ENCODE peak calls at places on chromosomes 1 and 21, in six cellular contexts. One of them, this sample, is unnamed.

GRCh38 chr1:179493323-179493722 is 82.4 kb downstream of the NPHS2 start:
- DNase-seq in endodermal cell: no peak
- DNase-seq in HTR-8/SVneo: no peak
- DNase-seq in omental fat pad: no peak
- DNase-seq in head of caudate nucleus: no peak
- DNase-seq in NCI-H1694: no peak
- DNase-seq in this sample: no peak

GRCh38 chr1:115194571-115194970 is 105.3 kb upstream of the TSPAN2 start:
- DNase-seq in omental fat pad: no peak
- DNase-seq in head of caudate nucleus: no peak
- DNase-seq in endodermal cell: no peak
- DNase-seq in HTR-8/SVneo: no peak
- DNase-seq in NCI-H1694: no peak
- DNase-seq in this sample: no peak

GRCh38 chr1:87718241-87718950 is 389.7 kb downstream of the LMO4 start:
- DNase-seq in NCI-H1694: no peak
- DNase-seq in endodermal cell: no peak
- DNase-seq in omental fat pad: no peak
- DNase-seq in HTR-8/SVneo: no peak
- DNase-seq in head of caudate nucleus: no peak
- DNase-seq in this sample: no peak

GRCh38 chr1:165828581-165829329 is 1.3 kb downstream of the UCK2 start:
- DNase-seq in head of caudate nucleus: peak
- DNase-seq in NCI-H1694: peak
- DNase-seq in HTR-8/SVneo: peak
- DNase-seq in omental fat pad: no peak
- DNase-seq in endodermal cell: peak
- DNase-seq in this sample: peak

GRCh38 chr1:64917328-64917861 is 49.0 kb downstream of the JAK1 start:
- DNase-seq in HTR-8/SVneo: peak
- DNase-seq in endodermal cell: peak
- DNase-seq in omental fat pad: peak
- DNase-seq in NCI-H1694: no peak
- DNase-seq in head of caudate nucleus: no peak
- DNase-seq in this sample: no peak

GRCh38 chr1:23801338-23801748 is 789 bp upstream of the GALE start:
- DNase-seq in omental fat pad: no peak
- DNase-seq in head of caudate nucleus: no peak
- DNase-seq in NCI-H1694: no peak
- DNase-seq in endodermal cell: no peak
- DNase-seq in HTR-8/SVneo: no peak
- DNase-seq in this sample: no peak

GRCh38 chr1:178011101-178011828 is 41.4 kb upstream of the SEC16B start:
- DNase-seq in omental fat pad: no peak
- DNase-seq in head of caudate nucleus: no peak
- DNase-seq in NCI-H1694: no peak
- DNase-seq in HTR-8/SVneo: peak
- DNase-seq in endodermal cell: no peak
- DNase-seq in this sample: no peak

GRCh38 chr1:47180603-47181094 is 9.2 kb downstream of the PDZK1IP1 start:
- DNase-seq in endodermal cell: no peak
- DNase-seq in omental fat pad: no peak
- DNase-seq in NCI-H1694: no peak
- DNase-seq in head of caudate nucleus: no peak
- DNase-seq in HTR-8/SVneo: no peak
- DNase-seq in this sample: no peak

GRCh38 chr1:43779266-43779665 is 71.9 kb downstream of the ST3GAL3 start:
- DNase-seq in omental fat pad: no peak
- DNase-seq in endodermal cell: no peak
- DNase-seq in head of caudate nucleus: no peak
- DNase-seq in HTR-8/SVneo: no peak
- DNase-seq in NCI-H1694: no peak
- DNase-seq in this sample: no peak

GRCh38 chr1:167517535-167518330 is 596 bp downstream of the CD247 start:
- DNase-seq in endodermal cell: no peak
- DNase-seq in head of caudate nucleus: no peak
- DNase-seq in NCI-H1694: no peak
- DNase-seq in omental fat pad: no peak
- DNase-seq in HTR-8/SVneo: no peak
- DNase-seq in this sample: no peak

GRCh38 chr21:40204956-40205355 is 337.7 kb downstream of the PCP4 start:
- DNase-seq in omental fat pad: no peak
- DNase-seq in endodermal cell: no peak
- DNase-seq in NCI-H1694: peak
- DNase-seq in HTR-8/SVneo: no peak
- DNase-seq in head of caudate nucleus: no peak
- DNase-seq in this sample: no peak

GRCh38 chr21:42164064-42164789 is 54.7 kb upstream of the ABCG1 start:
- DNase-seq in NCI-H1694: no peak
- DNase-seq in endodermal cell: peak
- DNase-seq in head of caudate nucleus: peak
- DNase-seq in omental fat pad: no peak
- DNase-seq in HTR-8/SVneo: peak
- DNase-seq in this sample: peak

GRCh38 chr1:27430903-27431653 is 38.7 kb downstream of the GPR3 start:
- DNase-seq in NCI-H1694: no peak
- DNase-seq in head of caudate nucleus: peak
- DNase-seq in endodermal cell: no peak
- DNase-seq in omental fat pad: no peak
- DNase-seq in HTR-8/SVneo: no peak
- DNase-seq in this sample: no peak

GRCh38 chr1:200112308-200112707 is 84.8 kb downstream of the NR5A2 start:
- DNase-seq in endodermal cell: no peak
- DNase-seq in HTR-8/SVneo: no peak
- DNase-seq in omental fat pad: no peak
- DNase-seq in NCI-H1694: no peak
- DNase-seq in head of caudate nucleus: no peak
- DNase-seq in this sample: no peak

GRCh38 chr1:34787461-34788420 is 5.1 kb upstream of the GJA4 start:
- DNase-seq in HTR-8/SVneo: no peak
- DNase-seq in endodermal cell: peak
- DNase-seq in head of caudate nucleus: no peak
- DNase-seq in omental fat pad: no peak
- DNase-seq in NCI-H1694: no peak
- DNase-seq in this sample: no peak

GRCh38 chr1:59332983-59333382 is 36.1 kb downstream of the FGGY start:
- DNase-seq in NCI-H1694: no peak
- DNase-seq in endodermal cell: no peak
- DNase-seq in omental fat pad: no peak
- DNase-seq in head of caudate nucleus: no peak
- DNase-seq in HTR-8/SVneo: no peak
- DNase-seq in this sample: no peak

GRCh38 chr1:110212165-110213142 is 2.3 kb downstream of the KCNC4 start:
- DNase-seq in omental fat pad: no peak
- DNase-seq in HTR-8/SVneo: no peak
- DNase-seq in head of caudate nucleus: no peak
- DNase-seq in endodermal cell: peak
- DNase-seq in NCI-H1694: peak
- DNase-seq in this sample: no peak

GRCh38 chr21:36180963-36181362 is 24.3 kb downstream of the DOP1B start:
- DNase-seq in NCI-H1694: no peak
- DNase-seq in HTR-8/SVneo: no peak
- DNase-seq in omental fat pad: no peak
- DNase-seq in head of caudate nucleus: no peak
- DNase-seq in endodermal cell: no peak
- DNase-seq in this sample: no peak

GRCh38 chr1:201889092-201889968 is 632 bp downstream of the SHISA4 start:
- DNase-seq in NCI-H1694: no peak
- DNase-seq in HTR-8/SVneo: no peak
- DNase-seq in omental fat pad: no peak
- DNase-seq in head of caudate nucleus: peak
- DNase-seq in endodermal cell: peak
- DNase-seq in this sample: no peak

GRCh38 chr1:4075436-4076225 is 175.6 kb upstream of the C1orf174 start:
- DNase-seq in omental fat pad: no peak
- DNase-seq in endodermal cell: no peak
- DNase-seq in HTR-8/SVneo: no peak
- DNase-seq in NCI-H1694: no peak
- DNase-seq in head of caudate nucleus: peak
- DNase-seq in this sample: no peak

GRCh38 chr1:203873094-203873493 is 11.7 kb downstream of the SNRPE start:
- DNase-seq in omental fat pad: no peak
- DNase-seq in head of caudate nucleus: no peak
- DNase-seq in HTR-8/SVneo: no peak
- DNase-seq in endodermal cell: no peak
- DNase-seq in NCI-H1694: no peak
- DNase-seq in this sample: no peak

GRCh38 chr1:39788426-39788757 is 273 bp downstream of the BMP8B start:
- DNase-seq in NCI-H1694: no peak
- DNase-seq in HTR-8/SVneo: no peak
- DNase-seq in omental fat pad: no peak
- DNase-seq in head of caudate nucleus: no peak
- DNase-seq in endodermal cell: no peak
- DNase-seq in this sample: no peak

GRCh38 chr1:169427081-169427611 is at the start of gene CCDC181:
- DNase-seq in omental fat pad: no peak
- DNase-seq in NCI-H1694: peak
- DNase-seq in HTR-8/SVneo: peak
- DNase-seq in head of caudate nucleus: peak
- DNase-seq in endodermal cell: peak
- DNase-seq in this sample: peak

GRCh38 chr1:31830511-31830910 is 14.7 kb upstream of the SPOCD1 start:
- DNase-seq in endodermal cell: peak
- DNase-seq in omental fat pad: no peak
- DNase-seq in HTR-8/SVneo: no peak
- DNase-seq in head of caudate nucleus: no peak
- DNase-seq in NCI-H1694: no peak
- DNase-seq in this sample: no peak

GRCh38 chr1:223678841-223679240 is 13.3 kb upstream of the CAPN8 start:
- DNase-seq in endodermal cell: no peak
- DNase-seq in NCI-H1694: no peak
- DNase-seq in omental fat pad: no peak
- DNase-seq in HTR-8/SVneo: no peak
- DNase-seq in head of caudate nucleus: no peak
- DNase-seq in this sample: no peak

GRCh38 chr1:22540311-22540710 is 23.0 kb upstream of the EPHA8 start:
- DNase-seq in NCI-H1694: no peak
- DNase-seq in omental fat pad: no peak
- DNase-seq in HTR-8/SVneo: no peak
- DNase-seq in head of caudate nucleus: no peak
- DNase-seq in endodermal cell: no peak
- DNase-seq in this sample: no peak

GRCh38 chr1:6258675-6259074 is 2.2 kb downstream of the GPR153 start:
- DNase-seq in HTR-8/SVneo: no peak
- DNase-seq in NCI-H1694: no peak
- DNase-seq in endodermal cell: no peak
- DNase-seq in omental fat pad: no peak
- DNase-seq in head of caudate nucleus: no peak
- DNase-seq in this sample: no peak

GRCh38 chr1:88276158-88276557 is 407.9 kb upstream of the PKN2 start:
- DNase-seq in HTR-8/SVneo: no peak
- DNase-seq in omental fat pad: no peak
- DNase-seq in endodermal cell: no peak
- DNase-seq in NCI-H1694: no peak
- DNase-seq in head of caudate nucleus: no peak
- DNase-seq in this sample: no peak

GRCh38 chr1:162136760-162137537 is 67.5 kb downstream of the NOS1AP start:
- DNase-seq in NCI-H1694: no peak
- DNase-seq in head of caudate nucleus: no peak
- DNase-seq in omental fat pad: no peak
- DNase-seq in HTR-8/SVneo: peak
- DNase-seq in endodermal cell: no peak
- DNase-seq in this sample: no peak

GRCh38 chr21:33817136-33817535 is 98.5 kb downstream of the ATP5PO start:
- DNase-seq in endodermal cell: no peak
- DNase-seq in HTR-8/SVneo: no peak
- DNase-seq in omental fat pad: no peak
- DNase-seq in NCI-H1694: no peak
- DNase-seq in head of caudate nucleus: no peak
- DNase-seq in this sample: no peak

GRCh38 chr1:25936940-25937339 is 30.7 kb upstream of the STMN1 start:
- DNase-seq in HTR-8/SVneo: no peak
- DNase-seq in NCI-H1694: no peak
- DNase-seq in endodermal cell: no peak
- DNase-seq in omental fat pad: no peak
- DNase-seq in head of caudate nucleus: no peak
- DNase-seq in this sample: no peak

GRCh38 chr1:165355977-165356811 is at the start of gene LMX1A:
- DNase-seq in head of caudate nucleus: no peak
- DNase-seq in endodermal cell: peak
- DNase-seq in omental fat pad: no peak
- DNase-seq in NCI-H1694: no peak
- DNase-seq in HTR-8/SVneo: no peak
- DNase-seq in this sample: no peak

GRCh38 chr1:61754545-61754944 is 12.3 kb downstream of the PATJ start:
- DNase-seq in omental fat pad: no peak
- DNase-seq in endodermal cell: no peak
- DNase-seq in HTR-8/SVneo: no peak
- DNase-seq in head of caudate nucleus: no peak
- DNase-seq in NCI-H1694: no peak
- DNase-seq in this sample: no peak

GRCh38 chr1:24216254-24216653 is 29.2 kb upstream of the IFNLR1 start:
- DNase-seq in endodermal cell: peak
- DNase-seq in NCI-H1694: peak
- DNase-seq in HTR-8/SVneo: no peak
- DNase-seq in omental fat pad: no peak
- DNase-seq in head of caudate nucleus: no peak
- DNase-seq in this sample: no peak

GRCh38 chr1:1206376-1207253 is at the start of gene TNFRSF18:
- DNase-seq in omental fat pad: no peak
- DNase-seq in NCI-H1694: no peak
- DNase-seq in head of caudate nucleus: no peak
- DNase-seq in HTR-8/SVneo: no peak
- DNase-seq in endodermal cell: peak
- DNase-seq in this sample: no peak

GRCh38 chr1:1290238-1290731 is 10.0 kb downstream of the SCNN1D start:
- DNase-seq in head of caudate nucleus: peak
- DNase-seq in HTR-8/SVneo: no peak
- DNase-seq in NCI-H1694: peak
- DNase-seq in omental fat pad: peak
- DNase-seq in endodermal cell: peak
- DNase-seq in this sample: peak

GRCh38 chr21:15442743-15443142 is 287.0 kb upstream of the USP25 start:
- DNase-seq in HTR-8/SVneo: no peak
- DNase-seq in NCI-H1694: no peak
- DNase-seq in head of caudate nucleus: no peak
- DNase-seq in endodermal cell: no peak
- DNase-seq in omental fat pad: no peak
- DNase-seq in this sample: no peak